ENCODE peak calls at places on chromosomes 12 and 14, in five cellular contexts. R, K, S, M and C are unnamed samples.

GRCh38 chr12:87511371-87511770 is 517.8 kb downstream of the C12orf50 start:
- DNase-seq in R (no peak), K (no peak), S (no peak), M (no peak), C (no peak)

GRCh38 chr12:14981049-14981448 is 8.2 kb downstream of the PDE6H start:
- DNase-seq in R (no peak), K (no peak), S (no peak), M (no peak), C (no peak)

GRCh38 chr12:19390208-19390607 is 49.1 kb upstream of the AEBP2 start:
- DNase-seq in R (no peak), K (no peak), S (no peak), M (no peak), C (peak)

GRCh38 chr12:99455350-99456037 is 192.1 kb upstream of the GARIN6 start:
- DNase-seq in R (no peak), K (no peak), S (no peak), M (peak), C (peak)

GRCh38 chr12:104976703-104977102 is 9.4 kb upstream of the NOPCHAP1 start:
- DNase-seq in R (no peak), K (no peak), S (no peak), M (no peak), C (no peak)

GRCh38 chr12:90280033-90280432 is 571.4 kb upstream of the ATP2B1 start:
- DNase-seq in R (no peak), K (no peak), S (no peak), M (no peak), C (no peak)

GRCh38 chr12:62210422-62210821 is 49.8 kb upstream of the USP15 start:
- DNase-seq in R (peak), K (peak), S (peak), M (peak), C (no peak)

GRCh38 chr14:99790978-99791376 is 2.2 kb upstream of the EML1 start:
- DNase-seq in R (no peak), K (no peak), S (no peak), M (no peak), C (no peak)

GRCh38 chr12:124548854-124549378 is 18.5 kb downstream of the NCOR2 start:
- DNase-seq in R (peak), K (peak), S (no peak), M (peak), C (no peak)

GRCh38 chr12:19778822-19779221 is 339.5 kb downstream of the AEBP2 start:
- DNase-seq in R (no peak), K (no peak), S (no peak), M (no peak), C (no peak)

GRCh38 chr12:56461235-56462159 is 6.9 kb upstream of the SPRYD4 start:
- DNase-seq in R (no peak), K (no peak), S (no peak), M (no peak), C (peak)

DNA sequence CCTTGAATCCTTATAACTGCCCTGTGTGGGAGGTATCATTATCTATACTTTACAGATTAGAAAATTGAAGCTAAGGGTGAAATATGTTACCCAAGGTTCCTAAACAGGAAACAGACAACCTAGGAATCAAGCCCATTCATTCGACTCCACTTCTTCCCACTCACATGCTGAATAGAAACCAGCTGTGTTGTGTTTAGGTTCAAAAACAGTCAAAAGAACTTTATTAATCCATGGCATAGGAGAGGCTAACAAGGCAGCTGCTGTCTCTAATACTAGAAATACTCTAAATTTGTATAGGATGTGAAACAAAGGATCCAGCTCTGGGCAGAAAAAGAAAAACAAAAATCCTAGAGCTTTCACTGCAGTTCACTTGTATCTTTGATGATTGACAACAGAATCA is 9.9 kb downstream of the AMDHD1 start:
- DNase-seq in R (no peak), K (no peak), S (no peak), M (peak), C (no peak)
- H3K4me3 ChIP-seq in R (no peak), K (no peak), S (no peak), M (no peak), C (no peak)

DNA sequence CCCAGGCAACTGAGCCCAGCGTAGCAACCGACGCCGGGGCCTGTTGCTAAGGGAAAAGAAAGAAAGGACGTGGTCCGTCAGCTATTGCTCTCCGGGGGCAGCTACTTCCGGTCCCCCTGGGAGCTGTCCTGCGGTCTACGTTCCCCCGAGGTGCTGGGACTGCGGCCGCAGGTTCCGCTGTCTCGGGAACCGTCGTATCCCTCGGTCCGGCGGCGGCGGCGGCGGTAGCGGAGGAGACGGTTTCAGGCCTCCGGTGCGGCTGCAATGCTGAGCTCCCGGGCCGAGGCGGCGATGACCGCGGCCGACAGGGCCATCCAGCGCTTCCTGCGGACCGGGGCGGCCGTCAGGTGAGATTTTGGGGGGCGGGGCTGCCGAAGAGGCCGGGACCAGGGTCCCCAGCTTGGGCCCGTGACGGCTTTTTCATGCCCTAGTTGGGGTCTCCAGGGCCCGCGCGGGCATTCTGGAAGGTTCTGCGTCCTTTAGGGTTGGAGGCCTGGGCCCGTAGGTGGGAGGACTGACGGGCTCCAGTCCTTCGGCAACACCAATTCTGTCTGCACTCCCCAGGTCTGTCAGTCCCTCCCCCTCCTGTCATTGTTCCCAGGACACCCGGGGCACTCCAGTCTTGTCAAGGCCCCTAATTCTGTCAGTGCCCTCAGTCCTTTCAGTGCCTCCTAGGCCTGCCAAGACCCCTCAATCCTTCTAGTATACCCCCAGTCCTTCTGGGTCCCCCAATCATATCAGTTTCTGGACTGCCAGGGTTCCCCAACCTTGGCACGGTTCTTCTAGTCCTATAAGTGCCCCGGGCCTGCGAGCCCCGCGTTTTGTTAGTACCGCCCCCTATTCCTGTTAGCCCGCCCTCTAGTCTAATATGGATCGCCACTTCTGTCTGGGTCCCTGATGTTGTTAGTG is at the start of gene USP30:
- DNase-seq in R (peak), K (peak), S (peak), M (peak), C (no peak)
- TF ChIP-seq CTCF in R (no peak), K (no peak), S (no peak), M (no peak), C (no peak)

GRCh38 chr14:89013098-89013504 is 188.7 kb downstream of the TTC8 start:
- DNase-seq in R (peak), K (no peak), S (no peak), M (peak), C (no peak)
- H3K4me3 ChIP-seq in R (peak), K (no peak), S (no peak), M (no peak), C (peak)

DNA sequence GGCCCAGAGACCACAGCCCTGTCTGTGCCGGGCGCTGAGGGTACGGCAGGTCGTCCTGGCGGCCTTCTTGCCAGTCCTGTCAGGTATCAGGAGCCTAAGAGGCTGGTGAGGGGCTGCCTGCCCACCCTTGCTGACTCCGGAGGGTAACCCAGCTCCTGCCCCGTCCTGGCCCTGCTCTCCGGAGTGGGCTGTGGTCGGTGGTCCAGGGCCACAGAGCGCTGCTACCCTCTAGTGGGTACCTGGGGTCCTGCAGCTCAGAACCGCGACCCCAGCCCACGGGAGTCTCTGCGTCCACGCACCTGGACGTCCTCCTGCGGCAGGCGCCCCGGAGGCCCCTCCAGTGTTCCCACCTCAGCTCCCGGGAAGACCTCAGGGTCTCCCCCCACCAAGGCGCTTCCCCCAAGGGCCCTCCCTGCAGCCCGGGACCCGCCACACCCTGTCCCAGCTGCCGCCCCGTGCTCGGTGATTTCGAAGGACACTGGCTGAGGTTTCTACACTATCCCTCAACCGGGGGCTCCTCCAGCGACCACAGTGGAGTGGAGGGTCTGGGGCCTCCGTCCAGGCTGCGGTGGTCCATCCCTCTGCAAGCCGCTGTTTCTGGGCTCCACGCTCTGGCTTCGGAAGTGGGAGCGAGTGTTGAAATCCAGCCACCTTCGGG is 75.9 kb upstream of the FBRSL1 start:
- DNase-seq in R (no peak), K (no peak), S (no peak), M (peak), C (no peak)
- TF ChIP-seq CTCF in R (peak), K (peak), S (peak), M (peak), C (peak)

GRCh38 chr14:23441076-23441475 is 5.6 kb upstream of the MYH7 start:
- DNase-seq in R (no peak), K (no peak), S (no peak), M (peak), C (no peak)

GRCh38 chr14:23443881-23444280 is 8.4 kb upstream of the MYH7 start:
- DNase-seq in R (no peak), K (no peak), S (no peak), M (no peak), C (no peak)

GRCh38 chr14:23444314-23444713 is 8.9 kb upstream of the MYH7 start:
- DNase-seq in R (no peak), K (no peak), S (no peak), M (no peak), C (no peak)

GRCh38 chr14:23443411-23443812 is 8.0 kb upstream of the MYH7 start:
- DNase-seq in R (no peak), K (no peak), S (peak), M (no peak), C (no peak)

GRCh38 chr14:23442721-23443356 is 7.4 kb upstream of the MYH7 start:
- DNase-seq in R (peak), K (no peak), S (peak), M (no peak), C (no peak)
- H3K4me3 ChIP-seq in R (no peak), K (no peak), S (peak), M (no peak), C (no peak)

GRCh38 chr14:77027538-77028383 is 747 bp downstream of the IRF2BPL start:
- DNase-seq in R (peak), K (peak), S (peak), M (peak), C (no peak)
- TF ChIP-seq CTCF in R (no peak), K (no peak), S (peak), M (no peak), C (peak)